ENCODE peak calls at places on chromosomes 5 and 9, in five cellular contexts. C is IMR-90; P is CD4-positive, alpha-beta T cell; H is astrocyte of the spinal cord; I is heart left ventricle. U is an unnamed sample.

GRCh38 chr5:35990524-35990923 is 666 bp downstream of the UGT3A1 start:
- DNase-seq in C (no peak), P (no peak), H (no peak), I (no peak), U (no peak)

GRCh38 chr9:135315572-135315971 is 164.0 kb upstream of the PPP1R26 start:
- DNase-seq in C (no peak), P (no peak), H (no peak), I (no peak), U (no peak)

GRCh38 chr5:154088801-154089200 is 50.0 kb downstream of the MFAP3 start:
- DNase-seq in C (no peak), P (no peak), H (no peak), I (no peak), U (no peak)

GRCh38 chr5:179343902-179344300 is 1.4 kb downstream of the ADAMTS2 start:
- DNase-seq in C (peak; percentile 58), P (no peak), H (no peak), I (peak; percentile 42), U (peak; percentile 64)

GRCh38 chr5:140108093-140109049 is 5.5 kb upstream of the PURA start:
- DNase-seq in C (no peak), P (peak; percentile 11), H (no peak), I (peak; percentile 43), U (no peak)

GRCh38 chr9:134275379-134275778 is 50.9 kb upstream of the RXRA start:
- DNase-seq in C (no peak), P (no peak), H (no peak), I (no peak), U (no peak)

GRCh38 chr9:84755375-84755774 is 85.8 kb downstream of the NTRK2 start:
- DNase-seq in C (no peak), P (no peak), H (no peak), I (no peak), U (no peak)

GRCh38 chr5:28961806-28962205 is 1923.4 kb upstream of the CDH9 start:
- DNase-seq in C (no peak), P (no peak), H (no peak), I (no peak), U (no peak)

GRCh38 chr5:5014836-5015235 is 125.3 kb upstream of the ADAMTS16 start:
- DNase-seq in C (no peak), P (no peak), H (peak; percentile 85), I (no peak), U (no peak)

GRCh38 chr5:173352366-173353069 is 24.3 kb upstream of the STC2 start:
- DNase-seq in C (no peak), P (no peak), H (no peak), I (no peak), U (no peak)

GRCh38 chr5:34706084-34706483 is 50.0 kb downstream of the RAI14 start:
- DNase-seq in C (no peak), P (no peak), H (no peak), I (no peak), U (no peak)

GRCh38 chr5:1509346-1510085 is 14.2 kb downstream of the LPCAT1 start:
- DNase-seq in C (no peak), P (no peak), H (no peak), I (peak; percentile 9), U (no peak)

GRCh38 chr5:95406426-95407093 is 15.4 kb downstream of the FAM81B start:
- DNase-seq in C (no peak), P (no peak), H (peak; percentile 38), I (no peak), U (no peak)

GRCh38 chr9:123081824-123082223 is 48.4 kb downstream of the GPR21 start:
- DNase-seq in C (peak; percentile 55), P (no peak), H (peak; percentile 54), I (no peak), U (no peak)

GRCh38 chr5:41346609-41347008 is 133.3 kb upstream of the C6 start:
- DNase-seq in C (peak; percentile 49), P (no peak), H (peak; percentile 24), I (no peak), U (no peak)

GRCh38 chr9:128128836-128129590 is 1.5 kb upstream of the PTGES2 start:
- DNase-seq in C (no peak), P (no peak), H (no peak), I (peak; percentile 33), U (no peak)

GRCh38 chr9:38437193-38437823 is 13.1 kb upstream of the IGFBPL1 start:
- DNase-seq in C (peak; percentile 55), P (no peak), H (peak; percentile 56), I (no peak), U (no peak)

GRCh38 chr5:75054110-75054930 is 2.0 kb upstream of the GCNT4 start:
- DNase-seq in C (peak; percentile 34), P (no peak), H (peak; percentile 57), I (peak; percentile 40), U (no peak)

GRCh38 chr5:19314840-19315239 is 673.2 kb downstream of the CDH18 start:
- DNase-seq in C (no peak), P (no peak), H (peak; percentile 59), I (no peak), U (no peak)

GRCh38 chr9:33737811-33738606 is 57.4 kb upstream of the PRSS3 start:
- DNase-seq in C (peak; percentile 62), P (no peak), H (peak; percentile 55), I (no peak), U (no peak)

GRCh38 chr5:10315824-10316509 is 8.3 kb upstream of the CMBL start:
- DNase-seq in C (no peak), P (no peak), H (no peak), I (no peak), U (no peak)

GRCh38 chr5:98635631-98636030 is 137.8 kb upstream of the RGMB start:
- DNase-seq in C (peak; percentile 72), P (no peak), H (peak; percentile 47), I (no peak), U (no peak)

GRCh38 chr5:150762216-150762615 is 3.4 kb upstream of the DCTN4 start:
- DNase-seq in C (no peak), P (no peak), H (no peak), I (no peak), U (no peak)

GRCh38 chr5:6236858-6237481 is 141.4 kb downstream of the MED10 start:
- DNase-seq in C (no peak), P (no peak), H (no peak), I (no peak), U (no peak)

GRCh38 chr9:16625831-16626230 is 244.6 kb downstream of the BNC2 start:
- DNase-seq in C (peak; percentile 67), P (no peak), H (peak; percentile 71), I (no peak), U (no peak)

GRCh38 chr5:172858511-172858989 is 24.5 kb downstream of the ERGIC1 start:
- DNase-seq in C (no peak), P (no peak), H (no peak), I (no peak), U (no peak)

GRCh38 chr9:82037126-82037525 is 48.6 kb downstream of the SPATA31D1 start:
- DNase-seq in C (no peak), P (no peak), H (no peak), I (no peak), U (no peak)

GRCh38 chr9:109047259-109047658 is 34.0 kb upstream of the CTNNAL1 start:
- DNase-seq in C (no peak), P (no peak), H (no peak), I (no peak), U (no peak)

GRCh38 chr5:134540747-134541733 is 15.6 kb downstream of the JADE2 start:
- DNase-seq in C (no peak), P (no peak), H (no peak), I (no peak), U (no peak)

GRCh38 chr5:1513326-1514026 is 10.3 kb downstream of the LPCAT1 start:
- DNase-seq in C (no peak), P (no peak), H (no peak), I (peak; percentile 12), U (peak; percentile 3)

GRCh38 chr5:178083942-178084341 is 29.4 kb upstream of the N4BP3 start:
- DNase-seq in C (no peak), P (no peak), H (no peak), I (no peak), U (no peak)

GRCh38 chr5:102857090-102857818 is 102.1 kb downstream of the PAM start:
- DNase-seq in C (no peak), P (no peak), H (no peak), I (no peak), U (no peak)

GRCh38 chr5:171966270-171966669 is 40.2 kb downstream of the FBXW11 start:
- DNase-seq in C (no peak), P (no peak), H (no peak), I (no peak), U (no peak)

GRCh38 chr9:134301387-134302129 is 24.7 kb upstream of the RXRA start:
- DNase-seq in C (no peak), P (peak; percentile 31), H (no peak), I (peak; percentile 14), U (no peak)

GRCh38 chr9:113853333-113853732 is 22.8 kb upstream of the ZNF618 start:
- DNase-seq in C (no peak), P (no peak), H (no peak), I (no peak), U (no peak)
- TF ChIP-seq CTCF in C (peak; percentile 22), P (no peak), H (peak; percentile 54), I (peak; percentile 34), U (peak; percentile 54)

DNA sequence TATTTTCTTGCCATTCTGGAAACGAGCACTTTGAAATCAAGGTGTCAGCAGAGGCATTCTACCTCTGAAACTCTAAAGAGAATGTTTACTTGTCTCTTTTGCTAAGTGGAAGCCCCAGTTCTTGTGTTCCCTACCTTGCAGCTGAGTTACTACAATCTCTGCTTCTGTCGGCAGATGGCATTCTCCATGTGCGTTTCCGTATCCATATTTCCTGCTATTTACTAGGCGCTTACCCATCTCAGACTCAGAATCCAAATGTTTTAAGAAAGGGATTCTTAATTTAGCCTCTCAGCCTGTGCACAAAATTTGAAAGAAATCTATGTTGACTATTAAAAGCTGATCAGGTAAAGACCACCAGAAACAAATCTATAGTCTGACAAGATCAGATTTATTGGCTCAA is 221.3 kb upstream of the FTMT start:
- DNase-seq in C (peak; percentile 0), P (no peak), H (peak; percentile 1), I (no peak), U (no peak)
- TF ChIP-seq CTCF in C (peak; percentile 3), P (no peak), H (peak; percentile 26), I (peak; percentile 31), U (no peak)

GRCh38 chr5:96615223-96615622 is 47.0 kb upstream of the CAST start:
- DNase-seq in C (peak; percentile 12), P (no peak), H (peak; percentile 40), I (no peak), U (no peak)
- TF ChIP-seq CTCF in C (no peak), P (no peak), H (no peak), I (no peak), U (no peak)

GRCh38 chr5:138077064-138077696 is 6.7 kb upstream of the WNT8A start:
- DNase-seq in C (peak; percentile 65), P (peak; percentile 46), H (peak; percentile 60), I (peak; percentile 63), U (peak; percentile 47)

GRCh38 chr5:138083702-138084101 is at the start of gene WNT8A:
- DNase-seq in C (no peak), P (no peak), H (no peak), I (no peak), U (no peak)

GRCh38 chr5:138078006-138078643 is 5.7 kb upstream of the WNT8A start:
- DNase-seq in C (no peak), P (no peak), H (no peak), I (no peak), U (no peak)

GRCh38 chr5:138082033-138082432 is 1.8 kb upstream of the WNT8A start:
- DNase-seq in C (no peak), P (no peak), H (no peak), I (no peak), U (no peak)
- TF ChIP-seq CTCF in C (no peak), P (no peak), H (no peak), I (no peak), U (peak; percentile 36)